ENCODE peak calls at places on chromosomes 1 and 21, in four cellular contexts. W is WTC11, B is HL-60, R is cardiac fibroblast. H is an unnamed sample.

GRCh38 chr1:150149490-150150453 is at the start of gene PLEKHO1:
- DNase-seq in R (peak; percentile 82), B (peak; percentile 76), W (peak; percentile 60), H (peak; percentile 88)

GRCh38 chr1:230147253-230148193 is 80.5 kb downstream of the GALNT2 start:
- DNase-seq in W (no peak), B (peak; percentile 20), R (no peak), H (no peak)

GRCh38 chr21:38042246-38042645 is 126.0 kb upstream of the KCNJ6 start:
- DNase-seq in W (no peak), B (no peak), R (no peak), H (no peak)

GRCh38 chr1:68046423-68046822 is 4.0 kb downstream of the DIRAS3 start:
- DNase-seq in R (no peak), W (no peak), B (no peak), H (no peak)

GRCh38 chr21:46183910-46184624 is at the start of gene SPATC1L:
- DNase-seq in R (peak; percentile 61), B (peak; percentile 18), W (peak; percentile 69), H (peak; percentile 72)

GRCh38 chr1:28508435-28508754 is 2.6 kb downstream of the RCC1 start:
- DNase-seq in W (no peak), B (no peak), R (peak; percentile 32), H (no peak)

GRCh38 chr1:180863158-180863775 is 49.4 kb upstream of the KIAA1614 start:
- DNase-seq in R (peak; percentile 79), B (no peak), W (no peak), H (no peak)

GRCh38 chr1:61524206-61524605 is 200.7 kb downstream of the TM2D1 start:
- DNase-seq in W (no peak), R (no peak), B (no peak), H (no peak)

GRCh38 chr1:232795497-232796068 is 9.6 kb upstream of the MAP10 start:
- DNase-seq in R (no peak), B (no peak), W (no peak), H (no peak)

GRCh38 chr1:216422821-216423529 is at the start of gene USH2A:
- DNase-seq in R (no peak), W (peak; percentile 28), B (no peak), H (no peak)

GRCh38 chr1:64811131-64811530 is 66.3 kb downstream of the RAVER2 start:
- DNase-seq in B (no peak), R (no peak), W (no peak), H (no peak)

GRCh38 chr1:91617242-91617837 is 116.7 kb downstream of the CDC7 start:
- DNase-seq in W (peak; percentile 67), B (no peak), R (no peak), H (no peak)
- TF ChIP-seq CTCF in W (no peak), B (no peak), R (peak; percentile 23), H (no peak)

GRCh38 chr1:109823543-109824348 is 60.0 kb upstream of the EPS8L3 start:
- DNase-seq in W (no peak), R (peak; percentile 60), B (no peak), H (no peak)
- TF ChIP-seq CTCF in W (no peak), R (no peak), B (no peak), H (no peak)

GRCh38 chr1:185598326-185598725 is 135.9 kb upstream of the HMCN1 start:
- DNase-seq in B (no peak), R (no peak), W (no peak), H (no peak)

GRCh38 chr1:185601189-185601588 is 133.0 kb upstream of the HMCN1 start:
- DNase-seq in R (no peak), B (no peak), W (no peak), H (no peak)

GRCh38 chr1:185594786-185595410 is 139.3 kb upstream of the HMCN1 start:
- DNase-seq in W (no peak), B (no peak), R (no peak), H (no peak)

GRCh38 chr1:185593271-185593670 is 140.9 kb upstream of the HMCN1 start:
- DNase-seq in B (no peak), R (peak; percentile 56), W (no peak), H (no peak)

DNA sequence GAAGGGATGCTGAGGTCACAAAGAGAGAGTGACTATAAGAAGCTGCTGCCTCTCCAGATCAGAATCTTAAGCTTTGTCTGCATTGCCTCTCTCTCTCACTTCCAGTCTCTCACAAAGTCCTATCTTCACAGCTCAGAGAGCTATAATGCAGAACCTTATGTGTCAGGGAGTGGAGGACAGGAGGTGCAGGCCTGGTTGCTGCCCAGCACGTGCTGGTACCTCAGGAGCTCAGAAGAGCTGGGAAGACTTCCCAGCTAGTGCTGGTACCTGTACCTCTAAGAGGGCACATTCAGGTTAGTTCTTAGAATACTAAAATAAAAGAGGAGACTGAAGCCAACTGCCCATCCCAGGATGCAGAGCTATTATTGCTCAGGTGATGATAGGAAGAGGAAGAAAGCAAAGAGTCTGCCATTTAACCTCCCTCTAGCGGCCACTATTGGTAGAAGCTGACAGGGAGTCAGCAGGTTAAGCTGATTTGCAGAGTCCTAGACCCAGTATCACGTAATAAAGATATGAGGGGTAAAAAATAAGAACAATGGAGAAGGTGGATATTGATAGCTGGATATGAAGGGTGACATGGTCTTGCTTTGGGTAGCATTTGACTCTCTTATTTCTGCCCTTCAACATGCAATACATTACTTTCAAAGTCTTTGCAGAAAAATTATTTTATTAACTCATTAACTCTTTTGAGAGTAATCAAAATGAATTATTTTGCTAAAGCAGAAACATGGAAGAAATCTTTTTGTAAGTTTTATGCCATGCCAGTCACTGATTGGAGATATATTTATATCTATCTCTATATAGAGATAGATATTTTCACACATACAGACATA is 138.1 kb upstream of the HMCN1 start:
- DNase-seq in R (peak; percentile 65), B (peak; percentile 58), W (peak; percentile 71), H (no peak)
- TF ChIP-seq CTCF in R (peak; percentile 79), B (peak; percentile 81), W (peak; percentile 82), H (peak; percentile 77)

GRCh38 chr1:156677616-156678596 is 699 bp upstream of the NES start:
- DNase-seq in R (peak; percentile 91), B (peak; percentile 48), W (peak; percentile 77), H (peak; percentile 62)
- TF ChIP-seq CTCF in R (peak; percentile 86), B (peak; percentile 55), W (peak; percentile 76), H (peak; percentile 82)

DNA sequence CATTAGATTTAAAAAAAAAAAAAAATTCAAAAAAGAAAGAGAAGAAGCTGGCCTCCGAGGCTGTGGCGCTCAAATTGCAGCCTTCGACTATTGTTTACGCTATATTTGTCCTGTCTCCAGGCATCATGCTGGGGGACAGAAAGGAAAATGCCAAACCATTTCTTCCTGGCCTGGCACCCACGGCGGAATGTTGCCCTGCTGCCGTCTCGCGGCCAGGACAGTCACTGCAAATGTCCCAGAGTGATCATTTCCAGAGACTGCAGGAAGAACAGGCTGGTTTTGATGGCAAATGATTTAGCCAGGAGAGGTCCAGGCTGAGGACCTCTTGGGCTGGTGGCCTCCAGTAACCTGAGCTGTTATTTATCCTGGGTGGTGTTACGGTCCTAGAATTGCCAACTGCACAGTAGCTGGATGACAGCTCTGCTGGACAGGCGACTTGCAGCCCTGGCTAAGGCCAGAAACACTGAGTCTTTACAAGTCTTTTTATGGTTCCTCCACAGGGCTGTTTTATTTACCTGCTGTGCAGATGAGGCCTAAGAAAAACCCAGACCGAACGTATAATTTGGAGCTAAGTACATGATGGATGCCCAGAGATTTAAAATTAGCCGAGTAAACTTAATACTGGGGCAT is 30.2 kb upstream of the LRRC38 start:
- DNase-seq in W (peak; percentile 13), B (no peak), R (peak; percentile 29), H (no peak)
- TF ChIP-seq CTCF in W (no peak), B (peak; percentile 1), R (peak; percentile 48), H (peak; percentile 15)